ENCODE peak calls at places on chromosomes 4 and X, in four cellular contexts. E is A549, J is K562, W is HepG2. G is an unnamed sample.

GRCh38 chr4:12729384-12729783 is 754.8 kb downstream of the RAB28 start:
- DNase-seq in W (peak), E (no peak), J (peak), G (peak)

GRCh38 chr4:25993564-25994185 is 79.7 kb downstream of the SMIM20 start:
- DNase-seq in J (peak), E (peak), W (peak), G (no peak)

GRCh38 chr4:133483600-133484246 is 334.6 kb downstream of the PCDH10 start:
- DNase-seq in W (peak), E (no peak), J (peak), G (peak)

GRCh38 chr4:8555716-8556115 is 24.5 kb upstream of the GPR78 start:
- DNase-seq in W (no peak), J (no peak), E (no peak), G (no peak)

GRCh38 chr4:71962622-71963264 is 69.1 kb upstream of the NPFFR2 start:
- DNase-seq in W (no peak), E (no peak), J (no peak), G (no peak)

GRCh38 chr4:146439437-146439836 is 82.3 kb downstream of the SLC10A7 start:
- DNase-seq in J (no peak), W (no peak), E (no peak), G (no peak)

GRCh38 chr4:24988776-24989175 is 42.0 kb downstream of the LGI2 start:
- DNase-seq in E (peak), W (peak), J (peak), G (peak)

GRCh38 chr4:115090483-115091075 is 22.8 kb downstream of the NDST4 start:
- DNase-seq in W (peak), E (no peak), J (peak), G (peak)

GRCh38 chr4:86934147-86934771 is 552 bp upstream of the AFF1 start:
- DNase-seq in W (no peak), J (peak), E (no peak), G (no peak)

GRCh38 chrX:153708415-153708814 is 15.8 kb downstream of the BCAP31 start:
- DNase-seq in E (peak), J (peak), W (peak), G (peak)

GRCh38 chr4:15963568-15963967 is 593 bp upstream of the FGFBP2 start:
- DNase-seq in J (no peak), E (no peak), W (no peak), G (no peak)

GRCh38 chrX:153226344-153227190 is 47.5 kb downstream of the MAGEA1 start:
- DNase-seq in W (no peak), J (peak), E (no peak), G (peak)

GRCh38 chrX:23742174-23742692 is 843 bp downstream of the ACOT9 start:
- DNase-seq in E (peak), W (peak), J (peak), G (peak)

GRCh38 chrX:126342859-126343258 is 176.8 kb upstream of the DCAF12L2 start:
- DNase-seq in W (no peak), J (no peak), E (no peak), G (no peak)

GRCh38 chr4:62917649-62918048 is 1491.6 kb downstream of the TECRL start:
- DNase-seq in E (no peak), W (no peak), J (no peak), G (no peak)

GRCh38 chr4:157043131-157043530 is 32.8 kb upstream of the GLRB start:
- DNase-seq in J (no peak), W (peak), E (no peak), G (peak)

GRCh38 chrX:151675121-151675746 is 20.0 kb upstream of the PRRG3 start:
- DNase-seq in W (no peak), E (no peak), J (no peak), G (no peak)

GRCh38 chr4:151667025-151667424 is 93.8 kb downstream of the GATB start:
- DNase-seq in W (no peak), E (no peak), J (no peak), G (peak)

GRCh38 chr4:180767330-180767729 is 1475.9 kb upstream of the TENM3 start:
- DNase-seq in J (no peak), W (no peak), E (no peak), G (no peak)

GRCh38 chr4:158176776-158177175 is 4.0 kb upstream of the GASK1B start:
- DNase-seq in W (no peak), E (no peak), J (no peak), G (no peak)

GRCh38 chr4:153418581-153418980 is 47.6 kb upstream of the TMEM131L start:
- DNase-seq in J (no peak), W (no peak), E (no peak), G (peak)

GRCh38 chrX:68190799-68191198 is 242.5 kb downstream of the OPHN1 start:
- DNase-seq in J (no peak), E (no peak), W (no peak), G (no peak)

GRCh38 chr4:85928775-85929585 is 430.9 kb downstream of the MAPK10 start:
- DNase-seq in W (peak), J (no peak), E (no peak), G (peak)

GRCh38 chr4:158821228-158822009 is 52.6 kb downstream of the FNIP2 start:
- DNase-seq in J (no peak), E (no peak), W (no peak), G (peak)

GRCh38 chr4:76782837-76783236 is 115.1 kb downstream of the SOWAHB start:
- DNase-seq in W (no peak), J (no peak), E (no peak), G (peak)

GRCh38 chr4:8334786-8335460 is 65.4 kb downstream of the HTRA3 start:
- DNase-seq in W (peak), J (no peak), E (no peak), G (no peak)

GRCh38 chr4:39846135-39846534 is 131.6 kb downstream of the PDS5A start:
- DNase-seq in J (no peak), E (no peak), W (no peak), G (peak)

GRCh38 chrX:151161690-151162089 is 14.7 kb upstream of the GPR50 start:
- DNase-seq in E (no peak), W (no peak), J (no peak), G (no peak)

GRCh38 chrX:134948333-134949241 is 42.2 kb upstream of the SMIM10 start:
- DNase-seq in J (no peak), E (peak), W (peak), G (peak)

GRCh38 chr4:145870155-145871020 is 68.2 kb downstream of the ZNF827 start:
- DNase-seq in W (no peak), E (no peak), J (no peak), G (no peak)

GRCh38 chr4:161522031-161522430 is 641.8 kb downstream of the FSTL5 start:
- DNase-seq in J (no peak), E (no peak), W (no peak), G (no peak)

GRCh38 chr4:181870326-181870725 is 372.9 kb upstream of the TENM3 start:
- DNase-seq in J (no peak), E (no peak), W (no peak), G (peak)

GRCh38 chr4:37464373-37464772 is 219.8 kb downstream of the NWD2 start:
- DNase-seq in W (no peak), E (no peak), J (no peak), G (no peak)

GRCh38 chr4:78937837-78938236 is 1.4 kb downstream of the PAQR3 start:
- DNase-seq in J (no peak), W (peak), E (no peak), G (peak)

GRCh38 chr4:153005914-153006381 is 69.8 kb downstream of the FHDC1 start:
- DNase-seq in J (no peak), W (no peak), E (no peak), G (no peak)

GRCh38 chrX:153434801-153435200 is 11.1 kb downstream of the TREX2 start:
- DNase-seq in E (no peak), J (no peak), W (no peak), G (no peak)

GRCh38 chr4:187883836-187884235 is 111.7 kb upstream of the ZFP42 start:
- DNase-seq in W (no peak), J (no peak), E (no peak), G (no peak)
- TF ChIP-seq MAZ in W (no peak), J (no peak), E (no peak), G (no peak)

DNA sequence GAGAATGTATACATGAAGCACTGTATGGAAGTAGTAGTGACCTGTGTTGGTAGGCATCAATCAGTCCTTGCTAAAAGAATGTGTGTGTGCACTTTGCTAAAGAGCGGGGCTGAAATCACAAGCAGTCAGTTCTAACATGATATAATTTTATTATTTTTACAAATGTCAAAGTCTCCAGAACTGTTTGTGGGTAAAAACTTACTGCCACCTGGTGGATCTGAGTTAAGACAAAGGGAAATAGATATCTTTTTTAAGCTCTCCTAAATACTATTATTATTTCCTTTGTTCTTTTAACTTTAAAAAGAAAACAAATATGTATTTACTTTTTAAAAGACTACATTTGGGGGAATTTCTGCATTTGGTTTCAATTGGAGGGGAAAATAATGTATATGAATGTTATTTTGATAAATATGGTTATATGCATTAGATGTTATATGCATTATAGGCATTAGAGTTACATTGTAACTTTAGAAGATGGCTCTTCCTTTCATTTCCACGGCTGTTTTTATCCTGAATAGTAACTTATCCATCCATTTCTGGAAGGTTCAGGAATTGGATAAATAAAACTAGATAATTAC is 7.8 kb upstream of the CLOCK start:
- DNase-seq in W (peak), J (peak), E (peak), G (peak)
- TF ChIP-seq MAZ in W (no peak), J (no peak), E (no peak), G (no peak)

DNA sequence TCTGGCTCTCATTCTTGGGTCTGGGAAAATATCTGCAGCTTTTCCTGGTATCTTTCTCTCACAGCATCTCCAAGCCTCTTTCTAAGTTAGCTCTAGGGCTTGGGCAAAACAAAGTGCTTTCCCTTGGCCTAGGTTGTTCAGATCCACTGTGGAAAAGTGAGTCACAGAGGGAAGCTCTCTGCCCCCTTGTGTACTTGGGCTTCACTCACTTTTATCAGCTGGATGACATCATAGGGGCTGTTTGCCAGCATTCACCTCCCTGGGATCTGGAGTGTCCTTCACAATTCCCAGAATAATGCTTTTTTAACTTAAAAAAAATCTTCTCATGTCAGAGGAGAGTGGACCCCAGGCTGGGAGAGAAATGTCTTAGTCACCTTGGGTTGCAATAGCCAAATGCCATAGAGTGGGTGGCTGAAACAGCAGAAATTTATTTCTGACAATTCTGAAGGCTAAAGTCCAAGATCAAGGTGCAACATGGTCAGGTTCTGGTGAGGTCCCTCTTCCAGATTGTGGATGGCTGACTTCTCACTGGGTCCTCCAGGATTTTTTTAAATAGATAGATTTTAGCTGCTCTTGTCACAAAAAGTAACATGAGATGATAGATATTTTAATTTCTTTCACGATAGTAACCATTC is 247.8 kb downstream of the SH2D1A start:
- DNase-seq in E (no peak), W (no peak), J (peak), G (no peak)
- TF ChIP-seq MAZ in E (no peak), W (no peak), J (no peak), G (no peak)

GRCh38 chr4:653080-653821 is 20.8 kb downstream of the ATP5ME start:
- DNase-seq in E (no peak), J (no peak), W (no peak), G (no peak)

GRCh38 chr4:654871-655734 is 19.0 kb downstream of the ATP5ME start:
- DNase-seq in E (no peak), W (no peak), J (no peak), G (no peak)

GRCh38 chr4:655735-656151 is 18.3 kb downstream of the ATP5ME start:
- DNase-seq in W (no peak), E (no peak), J (no peak), G (no peak)

GRCh38 chr4:654526-654845 is 19.6 kb downstream of the ATP5ME start:
- DNase-seq in E (no peak), W (no peak), J (no peak), G (no peak)

DNA sequence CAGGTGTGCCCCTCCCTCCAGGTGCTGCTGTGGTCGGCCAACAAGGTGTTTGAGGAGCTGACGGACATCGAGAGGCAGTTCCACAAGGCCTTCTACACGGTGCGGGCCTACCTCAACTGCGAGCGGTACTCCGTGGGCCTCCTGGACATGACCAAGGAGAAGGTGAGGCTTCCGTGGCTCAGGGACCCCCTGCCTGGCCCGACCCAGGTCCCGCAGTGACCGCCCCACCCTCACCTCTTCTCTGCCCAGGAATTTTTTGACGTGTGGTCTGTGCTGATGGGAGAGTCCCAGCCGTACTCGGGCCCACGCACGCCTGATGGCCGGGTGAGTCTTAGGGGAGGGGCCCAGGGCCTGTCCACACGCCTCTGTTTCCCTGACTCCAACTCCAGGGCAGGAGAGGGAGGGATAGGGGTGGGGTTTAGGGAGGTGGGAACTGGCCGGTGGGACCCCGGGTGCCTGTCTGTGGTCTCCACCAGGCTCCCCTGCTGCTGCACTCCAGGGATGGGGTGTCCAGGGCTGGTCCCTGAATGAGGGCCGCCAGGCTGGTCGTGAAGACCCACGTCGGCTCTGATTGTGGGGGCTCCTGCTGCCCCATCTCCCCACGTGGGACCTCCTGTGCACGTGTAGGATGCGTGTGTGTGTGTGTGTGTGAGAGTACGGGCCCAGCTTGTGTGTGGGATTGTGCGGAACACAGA is 20.1 kb downstream of the ATP5ME start:
- DNase-seq in W (no peak), J (no peak), E (no peak), G (no peak)
- TF ChIP-seq MAZ in W (no peak), J (no peak), E (no peak), G (no peak)

GRCh38 chrX:18353931-18354368 is 538 bp downstream of the SCML2 start:
- DNase-seq in E (peak), J (peak), W (peak), G (no peak)

GRCh38 chrX:18351774-18352173 is 2.7 kb downstream of the SCML2 start:
- DNase-seq in J (no peak), E (no peak), W (no peak), G (no peak)

DNA sequence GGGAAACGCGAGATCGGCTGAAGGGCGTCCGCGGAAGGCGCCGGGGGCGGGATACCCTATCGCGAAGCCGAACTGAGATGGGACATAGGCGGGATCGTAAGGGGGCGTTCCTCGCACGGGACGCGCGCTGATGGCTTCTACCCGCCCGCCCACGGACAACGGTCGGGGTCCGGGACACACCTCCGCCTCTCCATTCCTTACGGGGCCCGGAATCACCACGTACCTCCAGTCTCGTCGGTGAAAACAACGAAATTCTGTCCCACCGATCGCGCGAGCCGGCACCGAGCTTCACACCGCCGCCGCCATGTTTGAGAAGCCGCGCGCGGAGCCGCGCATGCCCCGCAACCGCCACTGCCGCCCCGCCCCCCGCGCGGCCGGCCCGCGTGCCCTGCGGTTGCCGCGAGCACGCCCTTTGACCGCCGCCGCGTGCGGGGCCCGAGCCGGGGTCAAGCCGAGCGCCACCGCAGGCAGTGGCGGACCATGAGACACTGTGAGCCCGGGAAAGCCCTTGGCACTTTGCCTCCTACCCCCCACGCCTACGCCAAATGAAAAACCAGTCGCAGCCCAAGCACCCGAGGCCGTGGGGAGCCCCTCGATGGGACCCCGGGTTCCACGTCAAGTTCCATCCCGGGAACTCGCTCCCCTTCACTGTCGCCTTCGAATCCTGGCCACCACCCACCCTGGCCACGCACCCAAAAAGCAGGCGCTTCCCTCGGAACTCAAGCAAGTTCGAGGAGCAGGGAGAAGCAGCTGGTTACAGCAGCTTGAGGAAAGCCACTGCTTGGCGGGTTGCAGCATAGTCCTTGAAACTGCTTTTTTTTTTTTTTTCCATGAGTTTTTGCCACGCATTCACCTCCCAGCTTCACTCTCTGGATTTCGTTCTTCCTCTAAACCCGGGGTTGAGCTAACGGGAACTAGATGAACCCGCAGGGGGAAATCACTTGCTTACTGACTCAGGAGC is at the start of gene SCML2:
- DNase-seq in W (peak), E (peak), J (peak), G (peak)
- TF ChIP-seq MAZ in W (no peak), E (no peak), J (no peak), G (no peak)

GRCh38 chrX:19565605-19566004 is 50.3 kb upstream of the MAP3K15 start:
- DNase-seq in W (peak), E (no peak), J (no peak), G (no peak)

GRCh38 chrX:19566359-19567141 is 51.2 kb upstream of the MAP3K15 start:
- DNase-seq in W (peak), E (no peak), J (no peak), G (peak)

GRCh38 chrX:19563327-19563726 is 48.0 kb upstream of the MAP3K15 start:
- DNase-seq in W (no peak), E (no peak), J (no peak), G (no peak)

GRCh38 chrX:19563746-19564145 is 48.4 kb upstream of the MAP3K15 start:
- DNase-seq in J (no peak), W (no peak), E (no peak), G (no peak)

GRCh38 chrX:19564606-19565005 is 49.3 kb upstream of the MAP3K15 start:
- DNase-seq in W (no peak), J (no peak), E (no peak), G (no peak)
- TF ChIP-seq MAZ in W (no peak), J (no peak), E (no peak), G (no peak)

G was measured in IMR-90.